ENCODE peak calls at places on chromosomes 5 and 9, in ten cellular contexts. M is amniotic stem cell; G is DMS153; D is PC-3; F is HTR-8/SVneo; C is activated CD8-positive, alpha-beta T cell treated with anti-CD3 and anti-CD28 coated beads, Interleukin-2, amount 10 ng/mL, durations not matched to agents 7 days and 5 days; H is HFF-Myc; U is iris pigment epithelial cell; V is AG09309; T is stimulated activated CD4-positive, alpha-beta T cell treated with anti-CD3 and anti-CD28 coated beads, Interleukin-2, amount 100 ng/mL, for 48 hours. R is an unnamed sample.

GRCh38 chr9:107711528-107711927 is 222.0 kb upstream of the KLF4 start:
- DNase-seq in T (no peak), H (peak), C (no peak), M (peak), D (peak), G (peak), U (peak), V (peak), F (peak), R (no peak)

GRCh38 chr9:76662476-76663281 is 101.6 kb upstream of the PCA3 start:
- DNase-seq in U (no peak), C (no peak), D (no peak), M (no peak), G (peak), V (no peak), T (no peak), F (no peak), H (no peak), R (no peak)

GRCh38 chr5:23484094-23484493 is 23.3 kb upstream of the PRDM9 start:
- DNase-seq in M (no peak), U (no peak), F (no peak), V (no peak), T (no peak), H (no peak), G (no peak), D (peak), C (no peak), R (no peak)

GRCh38 chr5:11903121-11903613 is 1.1 kb downstream of the CTNND2 start:
- DNase-seq in T (no peak), F (peak), G (no peak), V (no peak), H (no peak), M (no peak), U (no peak), D (no peak), C (no peak), R (no peak)

GRCh38 chr5:102755691-102756371 is 726 bp downstream of the PAM start:
- DNase-seq in V (peak), F (peak), U (peak), G (peak), D (peak), H (peak), M (peak), T (peak), C (peak), R (no peak)

GRCh38 chr5:113807384-113808053 is 294.0 kb downstream of the YTHDC2 start:
- DNase-seq in D (no peak), U (peak), M (peak), C (no peak), G (no peak), V (peak), H (peak), F (no peak), T (no peak), R (no peak)

GRCh38 chr9:130183133-130183762 is 11.0 kb downstream of the NCS1 start:
- DNase-seq in F (peak), C (no peak), M (peak), G (no peak), D (no peak), U (peak), V (peak), T (no peak), H (peak), R (no peak)

GRCh38 chr9:126591083-126591482 is 22.6 kb upstream of the LMX1B start:
- DNase-seq in F (peak), M (no peak), H (no peak), V (no peak), G (no peak), D (peak), U (no peak), T (no peak), C (no peak), R (no peak)

GRCh38 chr9:98886691-98887229 is 56.9 kb upstream of the COL15A1 start:
- DNase-seq in C (no peak), U (no peak), F (no peak), T (no peak), G (no peak), V (no peak), M (no peak), D (no peak), H (no peak), R (no peak)

GRCh38 chr9:134575817-134576176 is 65.8 kb upstream of the COL5A1 start:
- DNase-seq in C (no peak), G (no peak), U (no peak), T (no peak), V (no peak), H (no peak), F (no peak), D (no peak), M (no peak), R (no peak)

GRCh38 chr5:130400091-130400490 is 495.8 kb downstream of the CHSY3 start:
- DNase-seq in U (peak), F (no peak), H (no peak), M (peak), C (no peak), D (peak), G (no peak), V (peak), T (no peak), R (no peak)

GRCh38 chr5:172540099-172540870 is 86.0 kb upstream of the SH3PXD2B start:
- DNase-seq in M (no peak), D (no peak), G (peak), T (no peak), C (no peak), V (no peak), F (no peak), U (no peak), H (no peak), R (no peak)

GRCh38 chr9:20472646-20473045 is 149.7 kb downstream of the MLLT3 start:
- DNase-seq in F (no peak), M (no peak), D (no peak), H (no peak), U (peak), G (no peak), T (no peak), V (no peak), C (no peak), R (no peak)

GRCh38 chr9:136537896-136538598 is 7.8 kb downstream of the NOTCH1 start:
- DNase-seq in C (no peak), T (no peak), U (peak), G (no peak), V (no peak), D (peak), F (no peak), M (no peak), H (no peak), R (no peak)

GRCh38 chr9:76691761-76692313 is 72.4 kb upstream of the PCA3 start:
- DNase-seq in V (no peak), D (no peak), M (no peak), F (no peak), H (no peak), U (no peak), G (peak), C (no peak), T (no peak), R (no peak)

GRCh38 chr9:81083821-81084512 is 605.4 kb downstream of the TLE1 start:
- DNase-seq in T (no peak), D (peak), C (no peak), H (no peak), V (peak), M (peak), F (no peak), G (no peak), U (peak), R (no peak)

GRCh38 chr5:177446184-177447065 is at the start of gene PRR7:
- DNase-seq in M (no peak), V (no peak), D (peak), T (no peak), U (peak), C (peak), F (peak), H (no peak), G (peak), R (peak)

GRCh38 chr5:148384389-148384756 is 615 bp downstream of the FBXO38 start:
- DNase-seq in T (no peak), M (no peak), C (peak), H (no peak), F (no peak), G (no peak), D (no peak), V (no peak), U (peak), R (no peak)

GRCh38 chr5:44536650-44537260 is 147.5 kb upstream of the FGF10 start:
- DNase-seq in T (peak), H (no peak), M (no peak), U (peak), C (peak), D (peak), G (no peak), V (peak), F (no peak), R (no peak)

GRCh38 chr5:139710370-139711066 is 62.4 kb downstream of the CXXC5 start:
- DNase-seq in G (no peak), U (peak), T (peak), H (no peak), F (peak), M (no peak), D (no peak), V (no peak), C (peak), R (no peak)

GRCh38 chr9:100589582-100589981 is 11.7 kb downstream of the CAVIN4 start:
- DNase-seq in M (no peak), F (no peak), T (no peak), G (no peak), D (peak), U (peak), H (no peak), V (no peak), C (no peak), R (no peak)

GRCh38 chr9:99677281-99677680 is 144.4 kb upstream of the NR4A3 start:
- DNase-seq in C (no peak), G (no peak), T (no peak), F (no peak), H (no peak), V (no peak), M (peak), D (peak), U (peak), R (no peak)

GRCh38 chr9:83501552-83501951 is 36.6 kb downstream of the FRMD3 start:
- DNase-seq in F (no peak), D (no peak), T (no peak), V (no peak), M (no peak), G (no peak), C (no peak), H (no peak), U (no peak), R (no peak)

GRCh38 chr5:59766394-59766793 is 127.1 kb downstream of the PDE4D start:
- DNase-seq in C (no peak), H (no peak), M (no peak), T (no peak), V (no peak), D (no peak), G (peak), U (peak), F (no peak), R (no peak)

GRCh38 chr9:122254761-122255160 is 9.9 kb downstream of the RBM18 start:
- DNase-seq in G (no peak), C (no peak), F (no peak), T (no peak), M (no peak), D (no peak), U (no peak), H (no peak), V (no peak), R (no peak)

R was measured in GM18507.